ENCODE peak calls at places on chromosomes 4 and X, in seven cellular contexts. B is cardiac fibroblast, C is endothelial cell of umbilical vein, V is esophagus muscularis mucosa, D is fibroblast of lung, S is pancreas, L is HFF-Myc. O is an unnamed sample.

GRCh38 chr4:65007841-65008439 is 598.7 kb upstream of the TECRL start:
- DNase-seq in C (peak; percentile 50), L (no peak), V (no peak), B (peak; percentile 51), S (no peak), D (peak; percentile 59), O (peak; percentile 0)

GRCh38 chrX:25015486-25016360 is at the start of gene ARX:
- DNase-seq in C (peak; percentile 31), D (peak; percentile 53), L (no peak), S (peak; percentile 41), B (peak; percentile 47), V (no peak), O (peak; percentile 70)

GRCh38 chrX:32532282-32532681 is 679.1 kb downstream of the DMD start:
- DNase-seq in L (no peak), C (peak; percentile 11), B (peak; percentile 1), V (no peak), S (no peak), D (no peak), O (no peak)

GRCh38 chr4:122831515-122832196 is 5.0 kb downstream of the FGF2 start:
- DNase-seq in V (no peak), C (no peak), L (no peak), D (peak; percentile 50), S (no peak), B (no peak), O (peak; percentile 62)

GRCh38 chr4:163164591-163164990 is 2.1 kb downstream of the NAF1 start:
- DNase-seq in D (peak; percentile 61), L (no peak), S (no peak), V (no peak), B (peak; percentile 9), C (no peak), O (no peak)

GRCh38 chr4:48129307-48130014 is 4.6 kb downstream of the TXK start:
- DNase-seq in D (no peak), B (peak; percentile 13), V (no peak), L (no peak), C (no peak), S (no peak), O (peak; percentile 34)

GRCh38 chr4:91035276-91035675 is 908.1 kb downstream of the CCSER1 start:
- DNase-seq in V (no peak), S (no peak), L (no peak), C (no peak), B (no peak), D (peak; percentile 2), O (no peak)

GRCh38 chr4:171035909-171036308 is 777.3 kb upstream of the GALNTL6 start:
- DNase-seq in B (no peak), L (no peak), S (no peak), C (no peak), V (no peak), D (no peak), O (no peak)

GRCh38 chr4:40562681-40563080 is 67.0 kb downstream of the RBM47 start:
- DNase-seq in L (no peak), V (no peak), C (no peak), S (no peak), D (peak; percentile 39), B (no peak), O (no peak)

GRCh38 chr4:77564231-77564630 is 41.4 kb upstream of the CXCL13 start:
- DNase-seq in D (no peak), C (no peak), L (no peak), B (peak; percentile 81), S (no peak), V (no peak), O (peak; percentile 20)

GRCh38 chrX:1481636-1482529 is 29.2 kb upstream of the ASMTL start:
- DNase-seq in S (peak; percentile 57), V (peak; percentile 93), L (peak; percentile 39), D (peak; percentile 63), B (peak; percentile 89), C (peak; percentile 67), O (peak; percentile 80)

GRCh38 chr4:138677651-138678202 is 337.9 kb upstream of the NOCT start:
- DNase-seq in B (no peak), L (no peak), C (no peak), S (no peak), V (no peak), D (peak; percentile 44), O (no peak)

GRCh38 chr4:81664079-81664478 is 192.4 kb upstream of the RASGEF1B start:
- DNase-seq in C (no peak), S (no peak), L (no peak), V (no peak), B (peak; percentile 28), D (no peak), O (no peak)

GRCh38 chr4:144574004-144574403 is 72.0 kb upstream of the HHIP start:
- DNase-seq in S (no peak), C (peak; percentile 33), L (no peak), D (no peak), B (no peak), V (no peak), O (no peak)

GRCh38 chrX:105552395-105552794 is 269.9 kb upstream of the NRK start:
- DNase-seq in D (peak; percentile 70), B (peak; percentile 26), S (no peak), V (no peak), L (no peak), C (peak; percentile 1), O (peak; percentile 61)

GRCh38 chr4:110609044-110609750 is 13.7 kb downstream of the PITX2 start:
- DNase-seq in V (no peak), D (no peak), L (no peak), B (no peak), C (no peak), S (no peak), O (no peak)

GRCh38 chr4:6447561-6448290 is 24.7 kb downstream of the PPP2R2C start:
- DNase-seq in S (no peak), V (no peak), L (no peak), C (no peak), B (no peak), D (no peak), O (no peak)

GRCh38 chrX:77953300-77953699 is 16.1 kb downstream of the PGAM4 start:
- DNase-seq in C (peak; percentile 32), V (no peak), L (no peak), B (no peak), D (peak; percentile 18), S (no peak), O (no peak)

GRCh38 chr4:95547708-95548471 is 883 bp downstream of the UNC5C start:
- DNase-seq in B (peak; percentile 43), V (no peak), L (no peak), D (peak; percentile 55), C (peak; percentile 27), S (no peak), O (peak; percentile 18)

GRCh38 chr4:189046642-189047041 is 894.0 kb upstream of the FRG1 start:
- DNase-seq in L (no peak), S (no peak), C (no peak), B (no peak), D (peak; percentile 20), V (no peak), O (peak; percentile 31)

GRCh38 chr4:184274288-184274951 is 56.7 kb upstream of the ENPP6 start:
- DNase-seq in B (no peak), C (no peak), D (peak; percentile 25), V (no peak), L (no peak), S (no peak), O (peak; percentile 18)

GRCh38 chr4:146915132-146915531 is 30.5 kb downstream of the TTC29 start:
- DNase-seq in S (no peak), C (no peak), D (no peak), V (no peak), L (no peak), B (no peak), O (no peak)

GRCh38 chr4:146916479-146917076 is 29.1 kb downstream of the TTC29 start:
- DNase-seq in C (peak; percentile 72), S (no peak), L (no peak), D (peak; percentile 29), B (peak; percentile 66), V (no peak), O (peak; percentile 5)
- TF ChIP-seq CTCF in C (peak; percentile 39), S (no peak), L (peak; percentile 54), D (peak; percentile 72), B (peak; percentile 76), V (peak; percentile 55), O (peak; percentile 61)

GRCh38 chr4:7844247-7844991 is 95.2 kb downstream of the AFAP1 start:
- DNase-seq in B (peak; percentile 92), C (peak; percentile 96), V (no peak), D (peak; percentile 100), S (peak; percentile 49), L (peak; percentile 81), O (peak; percentile 81)
- TF ChIP-seq CTCF in B (peak; percentile 71), C (peak; percentile 80), V (peak; percentile 60), D (peak; percentile 55), S (peak; percentile 42), L (peak; percentile 69), O (peak; percentile 53)

DNA sequence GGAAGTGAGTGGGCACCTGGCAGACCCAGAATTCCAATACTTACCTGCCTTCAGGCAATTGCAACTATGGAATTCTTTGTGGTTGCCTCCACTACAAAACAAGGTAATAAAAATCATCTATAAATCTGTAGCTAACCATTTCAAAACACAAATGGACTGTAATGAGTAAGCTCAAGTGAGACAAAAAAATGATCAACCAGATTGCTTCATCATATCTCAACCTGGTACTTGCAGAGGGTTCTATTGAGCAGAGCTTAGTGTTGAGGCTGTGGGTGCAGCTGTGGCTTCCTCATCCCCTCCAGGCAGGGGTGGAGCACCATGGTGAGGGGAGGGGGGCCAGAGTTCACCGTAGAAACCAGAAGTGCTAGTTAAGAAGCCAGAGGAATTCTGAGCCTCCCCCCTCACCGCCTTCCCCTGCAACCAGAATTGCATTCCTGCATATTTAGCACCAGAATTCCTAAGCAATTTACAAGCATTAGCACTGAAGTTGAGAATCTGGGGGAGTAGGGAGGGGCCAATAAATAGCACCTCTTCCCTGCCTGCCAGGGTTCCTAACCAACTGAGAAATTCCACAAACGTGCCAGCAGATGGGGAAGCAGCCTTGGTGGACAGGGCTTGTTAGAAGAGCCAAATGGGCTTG is 11.5 kb downstream of the CTAG1A start:
- DNase-seq in B (peak; percentile 60), C (no peak), D (peak; percentile 95), S (no peak), V (no peak), L (no peak), O (no peak)
- TF ChIP-seq CTCF in B (no peak), C (no peak), D (no peak), S (no peak), V (no peak), L (no peak), O (no peak)

GRCh38 chr4:154328030-154328429 is 163.6 kb downstream of the DCHS2 start:
- DNase-seq in V (no peak), S (no peak), C (no peak), D (no peak), L (no peak), B (no peak), O (no peak)

GRCh38 chr4:154329939-154330338 is 161.7 kb downstream of the DCHS2 start:
- DNase-seq in C (no peak), L (no peak), D (no peak), V (no peak), S (no peak), B (peak; percentile 66), O (peak; percentile 94)

GRCh38 chr4:154332681-154333421 is 158.7 kb downstream of the DCHS2 start:
- DNase-seq in C (no peak), S (no peak), B (peak; percentile 5), L (no peak), D (peak; percentile 0), V (no peak), O (peak; percentile 16)

DNA sequence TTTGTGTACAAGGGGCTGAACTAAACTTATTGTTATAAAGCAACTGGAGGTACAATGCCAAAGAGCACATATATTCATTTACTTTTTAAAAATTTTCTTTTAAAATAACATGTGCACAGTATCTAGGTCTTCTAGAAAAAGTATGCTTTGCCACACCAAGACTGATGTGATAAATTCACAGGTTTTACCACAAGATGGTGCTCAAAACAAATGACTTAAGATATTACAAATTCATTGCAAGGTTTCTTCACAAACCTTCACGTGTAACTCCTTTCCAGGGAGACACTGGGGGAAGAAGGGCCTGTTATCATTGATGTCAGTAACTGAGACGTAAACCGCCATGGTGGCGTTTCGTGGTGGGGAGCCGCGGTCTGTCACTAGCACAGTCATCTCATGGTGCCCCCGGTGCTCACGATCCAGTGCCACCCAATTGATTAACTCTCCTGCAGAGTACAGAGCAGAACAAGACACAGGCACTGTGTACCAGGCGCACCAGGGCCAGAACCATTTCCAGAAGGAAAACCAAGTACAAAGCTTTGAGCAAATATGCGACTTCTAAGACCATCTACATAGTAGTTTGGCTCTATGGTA is 162.2 kb downstream of the DCHS2 start:
- DNase-seq in D (peak; percentile 10), S (no peak), L (no peak), C (no peak), B (peak; percentile 42), V (no peak), O (peak; percentile 53)
- TF ChIP-seq CTCF in D (no peak), S (no peak), L (peak; percentile 13), C (no peak), B (peak; percentile 23), V (peak; percentile 46), O (peak; percentile 9)

O was measured in foreskin fibroblast.